ENCODE peak calls at places on chromosome 22, in eight cellular contexts. One of them, this sample, is unnamed.
A peak's percentile ranks its signal among the peaks of the same experiment; 100 is the strongest.

GRCh38 chr22:30444632-30445437 is 19.3 kb downstream of the MTFP1 start:
- DNase-seq in bronchial epithelial cell: peak; percentile 43
- DNase-seq in hippocampal formation: peak; percentile 20
- DNase-seq in pulmonary artery endothelial cell: no peak
- DNase-seq in stimulated activated CD4-positive, alpha-beta T cell treated with anti-CD3 and anti-CD28 coated beads, Interleukin-12 subunit alpha, Interleukin-12 subunit beta, amount 100 ng/mL, for 4 hours: peak; percentile 32
- DNase-seq in RWPE1: peak; percentile 65
- DNase-seq in left colon: peak; percentile 43
- DNase-seq in hypothalamus: peak; percentile 6
- DNase-seq in this sample: peak; percentile 73

GRCh38 chr22:40413873-40414272 is 43.5 kb downstream of the SGSM3 start:
- DNase-seq in stimulated activated CD4-positive, alpha-beta T cell treated with anti-CD3 and anti-CD28 coated beads, Interleukin-12 subunit alpha, Interleukin-12 subunit beta, amount 100 ng/mL, for 4 hours: no peak
- DNase-seq in bronchial epithelial cell: no peak
- DNase-seq in pulmonary artery endothelial cell: no peak
- DNase-seq in left colon: no peak
- DNase-seq in hypothalamus: no peak
- DNase-seq in RWPE1: no peak
- DNase-seq in hippocampal formation: no peak
- DNase-seq in this sample: no peak

GRCh38 chr22:45769569-45770210 is 98.1 kb downstream of the ATXN10 start:
- DNase-seq in bronchial epithelial cell: no peak
- DNase-seq in hippocampal formation: no peak
- DNase-seq in RWPE1: no peak
- DNase-seq in hypothalamus: no peak
- DNase-seq in pulmonary artery endothelial cell: no peak
- DNase-seq in stimulated activated CD4-positive, alpha-beta T cell treated with anti-CD3 and anti-CD28 coated beads, Interleukin-12 subunit alpha, Interleukin-12 subunit beta, amount 100 ng/mL, for 4 hours: no peak
- DNase-seq in left colon: no peak
- DNase-seq in this sample: no peak

GRCh38 chr22:39176067-39176621 is 23.7 kb upstream of the CBX7 start:
- DNase-seq in RWPE1: peak; percentile 42
- DNase-seq in left colon: peak; percentile 31
- DNase-seq in bronchial epithelial cell: no peak
- DNase-seq in pulmonary artery endothelial cell: peak; percentile 84
- DNase-seq in stimulated activated CD4-positive, alpha-beta T cell treated with anti-CD3 and anti-CD28 coated beads, Interleukin-12 subunit alpha, Interleukin-12 subunit beta, amount 100 ng/mL, for 4 hours: no peak
- DNase-seq in hippocampal formation: no peak
- DNase-seq in hypothalamus: no peak
- DNase-seq in this sample: peak; percentile 60

GRCh38 chr22:30694171-30694637 is 470 bp upstream of the OSBP2 start:
- DNase-seq in left colon: peak; percentile 82
- DNase-seq in stimulated activated CD4-positive, alpha-beta T cell treated with anti-CD3 and anti-CD28 coated beads, Interleukin-12 subunit alpha, Interleukin-12 subunit beta, amount 100 ng/mL, for 4 hours: peak; percentile 55
- DNase-seq in hypothalamus: peak; percentile 37
- DNase-seq in RWPE1: peak; percentile 18
- DNase-seq in pulmonary artery endothelial cell: no peak
- DNase-seq in bronchial epithelial cell: peak; percentile 13
- DNase-seq in hippocampal formation: peak; percentile 46
- DNase-seq in this sample: no peak

GRCh38 chr22:27749597-27750225 is 51.8 kb downstream of the MN1 start:
- DNase-seq in hypothalamus: no peak
- DNase-seq in RWPE1: no peak
- DNase-seq in hippocampal formation: no peak
- DNase-seq in bronchial epithelial cell: peak; percentile 42
- DNase-seq in pulmonary artery endothelial cell: no peak
- DNase-seq in left colon: no peak
- DNase-seq in stimulated activated CD4-positive, alpha-beta T cell treated with anti-CD3 and anti-CD28 coated beads, Interleukin-12 subunit alpha, Interleukin-12 subunit beta, amount 100 ng/mL, for 4 hours: no peak
- DNase-seq in this sample: peak; percentile 71

GRCh38 chr22:38081636-38081940 is 2.4 kb downstream of the SLC16A8 start:
- DNase-seq in hypothalamus: no peak
- DNase-seq in stimulated activated CD4-positive, alpha-beta T cell treated with anti-CD3 and anti-CD28 coated beads, Interleukin-12 subunit alpha, Interleukin-12 subunit beta, amount 100 ng/mL, for 4 hours: no peak
- DNase-seq in hippocampal formation: no peak
- DNase-seq in bronchial epithelial cell: no peak
- DNase-seq in left colon: no peak
- DNase-seq in pulmonary artery endothelial cell: no peak
- DNase-seq in RWPE1: no peak
- DNase-seq in this sample: no peak

GRCh38 chr22:43844560-43845545 is 17.5 kb downstream of the SULT4A1 start:
- DNase-seq in left colon: no peak
- DNase-seq in RWPE1: no peak
- DNase-seq in hippocampal formation: no peak
- DNase-seq in pulmonary artery endothelial cell: no peak
- DNase-seq in bronchial epithelial cell: no peak
- DNase-seq in hypothalamus: no peak
- DNase-seq in stimulated activated CD4-positive, alpha-beta T cell treated with anti-CD3 and anti-CD28 coated beads, Interleukin-12 subunit alpha, Interleukin-12 subunit beta, amount 100 ng/mL, for 4 hours: no peak
- DNase-seq in this sample: no peak

GRCh38 chr22:40289991-40290459 is 56.3 kb upstream of the ADSL start:
- DNase-seq in left colon: peak; percentile 38
- DNase-seq in bronchial epithelial cell: no peak
- DNase-seq in pulmonary artery endothelial cell: no peak
- DNase-seq in stimulated activated CD4-positive, alpha-beta T cell treated with anti-CD3 and anti-CD28 coated beads, Interleukin-12 subunit alpha, Interleukin-12 subunit beta, amount 100 ng/mL, for 4 hours: peak; percentile 57
- DNase-seq in hypothalamus: no peak
- DNase-seq in RWPE1: no peak
- DNase-seq in hippocampal formation: no peak
- DNase-seq in this sample: peak; percentile 17

GRCh38 chr22:39351689-39352214 is 2.0 kb downstream of the SYNGR1 start:
- DNase-seq in stimulated activated CD4-positive, alpha-beta T cell treated with anti-CD3 and anti-CD28 coated beads, Interleukin-12 subunit alpha, Interleukin-12 subunit beta, amount 100 ng/mL, for 4 hours: no peak
- DNase-seq in bronchial epithelial cell: no peak
- DNase-seq in pulmonary artery endothelial cell: no peak
- DNase-seq in RWPE1: no peak
- DNase-seq in hippocampal formation: no peak
- DNase-seq in left colon: no peak
- DNase-seq in hypothalamus: no peak
- DNase-seq in this sample: peak; percentile 66

GRCh38 chr22:47048123-47049077 is 285.9 kb downstream of the TBC1D22A start:
- DNase-seq in bronchial epithelial cell: no peak
- DNase-seq in left colon: no peak
- DNase-seq in stimulated activated CD4-positive, alpha-beta T cell treated with anti-CD3 and anti-CD28 coated beads, Interleukin-12 subunit alpha, Interleukin-12 subunit beta, amount 100 ng/mL, for 4 hours: no peak
- DNase-seq in hypothalamus: no peak
- DNase-seq in hippocampal formation: no peak
- DNase-seq in RWPE1: no peak
- DNase-seq in pulmonary artery endothelial cell: no peak
- DNase-seq in this sample: no peak

GRCh38 chr22:35450824-35451541 is 51.0 kb downstream of the MCM5 start:
- DNase-seq in stimulated activated CD4-positive, alpha-beta T cell treated with anti-CD3 and anti-CD28 coated beads, Interleukin-12 subunit alpha, Interleukin-12 subunit beta, amount 100 ng/mL, for 4 hours: no peak
- DNase-seq in hippocampal formation: no peak
- DNase-seq in pulmonary artery endothelial cell: no peak
- DNase-seq in bronchial epithelial cell: no peak
- DNase-seq in left colon: no peak
- DNase-seq in RWPE1: no peak
- DNase-seq in hypothalamus: no peak
- DNase-seq in this sample: no peak

This sample was measured in choroid plexus epithelial cell.